ENCODE peak calls at places on chromosomes 5 and 9, in seven cellular contexts. Y, F, B, K, S, H and O are unnamed samples.

GRCh38 chr9:5799314-5799713 is 33.6 kb downstream of the ERMP1 start:
- DNase-seq in F (peak), S (no peak), H (no peak), B (no peak), Y (no peak), K (no peak), O (no peak)

GRCh38 chr5:34694012-34694411 is 37.9 kb downstream of the RAI14 start:
- DNase-seq in F (no peak), Y (no peak), H (no peak), B (no peak), K (no peak), S (no peak), O (no peak)

GRCh38 chr5:170451764-170452365 is 52.0 kb upstream of the KCNIP1 start:
- DNase-seq in S (no peak), K (no peak), B (no peak), H (no peak), F (peak), Y (no peak), O (peak)

GRCh38 chr9:71791875-71792274 is 23.6 kb upstream of the CEMIP2 start:
- DNase-seq in K (no peak), B (no peak), S (no peak), F (no peak), H (no peak), Y (no peak), O (no peak)

GRCh38 chr9:121073038-121073437 is 1.7 kb upstream of the CNTRL start:
- DNase-seq in S (no peak), H (peak), K (peak), B (no peak), F (no peak), Y (no peak), O (no peak)

GRCh38 chr9:5499889-5500398 is 10.4 kb upstream of the PDCD1LG2 start:
- DNase-seq in Y (no peak), B (no peak), K (no peak), H (no peak), F (peak), S (no peak), O (no peak)

GRCh38 chr5:31860726-31861432 is 221.9 kb downstream of the PDZD2 start:
- DNase-seq in K (no peak), F (no peak), B (no peak), S (no peak), Y (no peak), H (no peak), O (no peak)

GRCh38 chr5:19497229-19497815 is 490.7 kb downstream of the CDH18 start:
- DNase-seq in Y (no peak), K (no peak), S (no peak), B (no peak), H (no peak), F (no peak), O (no peak)

GRCh38 chr5:43073597-43074546 is 33.8 kb upstream of the ANXA2R start:
- DNase-seq in S (no peak), F (peak), H (no peak), K (no peak), B (no peak), Y (no peak), O (peak)

GRCh38 chr9:37994639-37995347 is 74.2 kb downstream of the SHB start:
- DNase-seq in K (peak), S (peak), Y (peak), B (no peak), F (peak), H (peak), O (peak)

GRCh38 chr5:75016896-75017295 is 35.5 kb downstream of the GCNT4 start:
- DNase-seq in K (no peak), Y (no peak), S (no peak), B (no peak), H (no peak), F (no peak), O (no peak)

GRCh38 chr5:651296-652022 is 39.3 kb downstream of the CEP72 start:
- DNase-seq in S (no peak), K (no peak), F (no peak), H (no peak), B (no peak), Y (no peak), O (no peak)

GRCh38 chr9:127390563-127390962 is 6.4 kb upstream of the SLC2A8 start:
- DNase-seq in B (no peak), S (no peak), K (no peak), Y (no peak), H (no peak), F (no peak), O (no peak)

GRCh38 chr5:16140417-16140816 is 39.2 kb downstream of the MARCHF11 start:
- DNase-seq in B (no peak), Y (no peak), S (no peak), F (no peak), H (no peak), K (no peak), O (no peak)

GRCh38 chr9:71984388-71985069 is 73.1 kb downstream of the C9orf85 start:
- DNase-seq in B (no peak), Y (no peak), F (peak), K (peak), S (no peak), H (no peak), O (no peak)

GRCh38 chr5:11261226-11261625 is 500.2 kb upstream of the DAP start:
- DNase-seq in K (no peak), Y (no peak), B (no peak), H (no peak), S (peak), F (no peak), O (no peak)

GRCh38 chr9:77897292-77897691 is 134.3 kb downstream of the GNAQ start:
- DNase-seq in S (no peak), F (peak), B (no peak), K (no peak), H (no peak), Y (no peak), O (no peak)

GRCh38 chr5:139312075-139312474 is 18.5 kb downstream of the MATR3 start:
- DNase-seq in H (no peak), K (no peak), S (no peak), Y (no peak), B (no peak), F (no peak), O (no peak)

GRCh38 chr5:134833340-134834032 is 12.3 kb upstream of the C5orf24 start:
- DNase-seq in S (no peak), B (no peak), Y (no peak), K (no peak), H (no peak), F (peak), O (no peak)

GRCh38 chr9:132042324-132042723 is 37.3 kb downstream of the MED27 start:
- DNase-seq in H (no peak), F (peak), B (no peak), K (no peak), Y (no peak), S (no peak), O (no peak)

GRCh38 chr9:2984481-2984880 is 140.6 kb upstream of the PUM3 start:
- DNase-seq in K (no peak), S (no peak), H (no peak), Y (no peak), F (no peak), B (no peak), O (no peak)

GRCh38 chr9:90697782-90698181 is 55.2 kb upstream of the DIRAS2 start:
- DNase-seq in F (no peak), S (no peak), K (no peak), Y (no peak), H (no peak), B (no peak), O (no peak)

GRCh38 chr9:128733256-128733655 is 9.3 kb upstream of the ZDHHC12 start:
- DNase-seq in S (peak), H (no peak), F (peak), K (no peak), Y (no peak), B (peak), O (no peak)

GRCh38 chr9:90659626-90660364 is 17.2 kb upstream of the DIRAS2 start:
- DNase-seq in Y (no peak), H (no peak), B (no peak), S (no peak), K (no peak), F (peak), O (no peak)

GRCh38 chr5:17221843-17222614 is 4.6 kb downstream of the BASP1 start:
- DNase-seq in S (no peak), Y (no peak), H (no peak), F (no peak), B (no peak), K (no peak), O (no peak)

GRCh38 chr5:83718195-83718825 is 2.3 kb downstream of the HAPLN1 start:
- DNase-seq in S (no peak), K (no peak), B (no peak), F (peak), Y (peak), H (no peak), O (no peak)

GRCh38 chr5:166356096-166356495 is 1935.3 kb upstream of the WWC1 start:
- DNase-seq in S (no peak), B (no peak), Y (no peak), K (no peak), H (no peak), F (no peak), O (no peak)

GRCh38 chr5:55160493-55161209 is 680 bp downstream of the GPX8 start:
- DNase-seq in H (peak), S (no peak), F (peak), K (no peak), B (no peak), Y (no peak), O (no peak)

GRCh38 chr5:139514486-139514856 is 31.9 kb upstream of the STING1 start:
- DNase-seq in Y (no peak), S (no peak), F (no peak), K (no peak), B (no peak), H (no peak), O (no peak)

GRCh38 chr9:138112090-138112748 is 234.6 kb downstream of the CACNA1B start:
- DNase-seq in Y (no peak), K (no peak), B (no peak), H (no peak), S (no peak), F (no peak), O (no peak)

GRCh38 chr5:74326571-74327338 is 313.8 kb downstream of the ENC1 start:
- DNase-seq in K (no peak), S (peak), H (no peak), Y (peak), B (no peak), F (peak), O (no peak)

GRCh38 chr5:50666261-50667078 is at the start of gene PARP8:
- DNase-seq in H (peak), F (peak), Y (no peak), K (peak), S (peak), B (peak), O (peak)

GRCh38 chr5:122313001-122313402 is 965 bp downstream of the SNCAIP start:
- DNase-seq in F (peak), H (peak), K (peak), S (no peak), Y (no peak), B (peak), O (no peak)

GRCh38 chr5:180803181-180804128 is 849 bp upstream of the MGAT1 start:
- DNase-seq in H (peak), S (peak), F (no peak), B (peak), K (peak), Y (peak), O (peak)

GRCh38 chr9:83636813-83637212 is 13.9 kb downstream of the IDNK start:
- DNase-seq in B (no peak), Y (no peak), S (no peak), H (no peak), K (no peak), F (no peak), O (no peak)

GRCh38 chr5:75611324-75612210 is at the start of gene ANKDD1B:
- DNase-seq in K (peak), B (peak), Y (no peak), S (peak), H (peak), F (peak), O (no peak)

GRCh38 chr9:134551657-134552348 is 89.8 kb upstream of the COL5A1 start:
- DNase-seq in S (no peak), Y (no peak), F (peak), H (peak), B (peak), K (no peak), O (no peak)
- TF ChIP-seq CTCF in S (no peak), Y (no peak), F (peak), H (no peak), B (no peak), K (no peak), O (no peak)

GRCh38 chr9:109411069-109411761 is 86.9 kb downstream of the PTPN3 start:
- DNase-seq in K (no peak), B (no peak), Y (peak), S (no peak), F (no peak), H (no peak), O (no peak)

GRCh38 chr9:109409998-109410397 is 88.1 kb downstream of the PTPN3 start:
- DNase-seq in K (no peak), F (no peak), H (no peak), B (no peak), Y (no peak), S (no peak), O (no peak)

GRCh38 chr9:109414125-109414785 is 83.9 kb downstream of the PTPN3 start:
- DNase-seq in S (no peak), Y (no peak), B (no peak), H (no peak), K (no peak), F (no peak), O (no peak)

GRCh38 chr9:109408759-109409462 is 88.1 kb upstream of the EPB41L4B start:
- DNase-seq in Y (no peak), H (no peak), K (no peak), F (no peak), B (no peak), S (no peak), O (no peak)

GRCh38 chr9:109411818-109412352 is 86.2 kb downstream of the PTPN3 start:
- DNase-seq in K (no peak), B (no peak), Y (peak), F (peak), H (no peak), S (no peak), O (no peak)
- TF ChIP-seq CTCF in K (peak), B (peak), Y (peak), F (peak), H (peak), S (peak), O (peak)

GRCh38 chr5:120160120-120160895 is 303.8 kb upstream of the PRR16 start:
- DNase-seq in B (no peak), H (no peak), Y (no peak), S (no peak), K (no peak), F (peak), O (no peak)
- TF ChIP-seq CTCF in B (no peak), H (no peak), Y (no peak), S (no peak), K (no peak), F (no peak), O (no peak)

DNA sequence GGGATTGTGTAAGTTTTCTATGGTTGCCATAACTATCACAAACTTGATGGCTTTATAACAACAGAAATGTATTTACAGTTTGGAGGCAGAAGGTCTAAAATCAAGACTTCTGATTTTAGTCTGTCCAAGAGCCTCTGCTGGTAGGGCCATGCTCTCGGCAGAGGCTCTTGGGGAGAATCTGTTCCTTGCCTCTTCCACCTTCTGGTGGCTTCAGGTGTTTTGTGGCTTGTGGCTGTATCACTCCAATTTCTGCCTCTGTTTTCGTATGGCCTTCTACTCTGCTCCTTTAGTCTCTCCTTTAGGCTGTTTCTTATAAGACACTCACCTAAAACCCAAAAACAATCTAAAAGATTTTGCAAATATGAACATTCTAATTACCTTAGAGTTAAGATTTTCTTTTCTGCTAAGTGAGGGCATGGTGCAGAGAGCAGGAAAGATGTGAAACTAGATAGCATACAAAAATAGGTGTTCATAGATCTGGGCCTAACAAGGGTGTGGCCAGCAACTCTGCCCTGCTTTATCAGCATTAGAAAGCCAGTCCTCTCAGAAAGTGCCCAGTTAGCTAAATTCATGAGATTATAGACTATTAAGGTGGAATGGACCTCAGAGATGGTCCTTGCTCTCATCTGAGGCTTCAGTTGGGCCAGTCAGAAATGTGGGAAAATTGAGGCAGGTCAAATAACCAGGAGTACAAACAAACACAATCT is 93.4 kb upstream of the CDKN2B start:
- DNase-seq in Y (no peak), B (no peak), H (no peak), F (no peak), K (no peak), S (no peak), O (no peak)
- TF ChIP-seq CTCF in Y (no peak), B (no peak), H (no peak), F (no peak), K (no peak), S (no peak), O (no peak)

GRCh38 chr9:4073371-4073770 is 226.5 kb downstream of the GLIS3 start:
- DNase-seq in H (no peak), K (no peak), S (no peak), F (no peak), Y (no peak), B (no peak), O (no peak)
- TF ChIP-seq CTCF in H (no peak), K (no peak), S (no peak), F (peak), Y (peak), B (no peak), O (no peak)

DNA sequence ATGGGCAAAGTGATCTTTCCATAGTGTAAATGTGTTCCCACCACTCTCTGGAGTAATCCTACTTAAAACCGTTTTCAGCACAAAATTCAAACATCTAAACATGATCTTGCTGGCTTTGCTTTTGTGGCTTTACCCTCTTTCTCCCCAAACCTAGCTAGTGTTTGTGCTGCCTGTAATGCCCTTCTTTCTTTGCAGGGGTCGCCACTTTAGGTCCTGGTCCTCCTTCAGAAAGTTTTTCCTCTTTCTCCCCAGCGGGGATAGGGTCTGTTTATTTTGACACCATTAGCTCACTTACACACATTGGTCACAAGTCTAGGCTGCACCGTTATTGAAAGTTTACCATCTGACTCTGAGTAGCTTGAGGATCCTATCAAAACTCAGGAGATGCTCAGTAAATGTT is 736 bp upstream of the HSD17B4 start:
- DNase-seq in Y (no peak), F (no peak), H (no peak), S (no peak), B (no peak), K (no peak), O (no peak)
- TF ChIP-seq CTCF in Y (no peak), F (peak), H (no peak), S (no peak), B (no peak), K (no peak), O (no peak)

GRCh38 chr9:70419546-70420266 is 5.2 kb upstream of the KLF9 start:
- DNase-seq in B (peak), Y (peak), F (peak), K (peak), S (peak), H (peak), O (peak)
- TF ChIP-seq CTCF in B (no peak), Y (no peak), F (peak), K (no peak), S (no peak), H (peak), O (no peak)

GRCh38 chr5:137461636-137462596 is 37.2 kb downstream of the SPOCK1 start:
- DNase-seq in Y (no peak), H (no peak), B (no peak), F (no peak), S (no peak), K (no peak), O (no peak)
- TF ChIP-seq CTCF in Y (no peak), H (no peak), B (no peak), F (peak), S (peak), K (no peak), O (no peak)